ENCODE peak calls at places on chromosomes 6 and 20, in eight cellular contexts. W is NCI-H2029 treated with DMSO at 0.1 percent for 48 hours, O is HEK293T, X is left colon, U is SW 1271, Q is Calu3, S is aorta, M is GDM1. N is an unnamed sample.

GRCh38 chr6:70622426-70622825 is 45.3 kb upstream of the SMAP1 start:
- DNase-seq in W (no peak), O (no peak), X (no peak), U (no peak), Q (no peak), S (no peak), M (no peak), N (no peak)

GRCh38 chr20:49810491-49811190 is 2.0 kb upstream of the SLC9A8 start:
- DNase-seq in W (no peak), O (no peak), X (peak), U (no peak), Q (no peak), S (no peak), M (no peak), N (no peak)

GRCh38 chr20:58048096-58048702 is 180.3 kb downstream of the ANKRD60 start:
- DNase-seq in W (no peak), O (peak), X (no peak), U (no peak), Q (peak), S (no peak), M (no peak), N (peak)

GRCh38 chr6:35343092-35343834 is 905 bp downstream of the PPARD start:
- DNase-seq in W (no peak), O (no peak), X (peak), U (no peak), Q (peak), S (peak), M (no peak), N (no peak)

GRCh38 chr20:2402271-2402980 is 21.7 kb downstream of the TGM6 start:
- DNase-seq in W (no peak), O (peak), X (no peak), U (no peak), Q (peak), S (no peak), M (no peak), N (no peak)

GRCh38 chr6:15062311-15063252 is 183.3 kb upstream of the JARID2 start:
- DNase-seq in W (no peak), O (no peak), X (no peak), U (no peak), Q (no peak), S (no peak), M (no peak), N (no peak)

GRCh38 chr6:90294989-90295853 is 1.4 kb downstream of the BACH2 start:
- DNase-seq in W (no peak), O (peak), X (peak), U (no peak), Q (peak), S (peak), M (no peak), N (peak)

GRCh38 chr6:157273756-157274088 is 49.6 kb downstream of the TMEM242 start:
- DNase-seq in W (no peak), O (peak), X (peak), U (no peak), Q (peak), S (peak), M (no peak), N (peak)

GRCh38 chr20:35908007-35908406 is 46.3 kb downstream of the SCAND1 start:
- DNase-seq in W (no peak), O (no peak), X (no peak), U (no peak), Q (no peak), S (no peak), M (no peak), N (peak)

GRCh38 chr6:44180886-44181285 is 22.3 kb downstream of the CAPN11 start:
- DNase-seq in W (no peak), O (no peak), X (no peak), U (no peak), Q (no peak), S (no peak), M (no peak), N (no peak)

GRCh38 chr20:3209946-3210317 is 634 bp downstream of the ITPA start:
- DNase-seq in W (no peak), O (no peak), X (no peak), U (no peak), Q (no peak), S (no peak), M (no peak), N (no peak)

GRCh38 chr6:4299476-4299875 is 164.1 kb upstream of the ECI2 start:
- DNase-seq in W (no peak), O (no peak), X (no peak), U (no peak), Q (no peak), S (no peak), M (no peak), N (no peak)

GRCh38 chr20:31587545-31588389 is 17.3 kb upstream of the ID1 start:
- DNase-seq in W (no peak), O (no peak), X (peak), U (no peak), Q (no peak), S (no peak), M (no peak), N (no peak)

GRCh38 chr6:160347259-160348208 is 644 bp upstream of the SLC22A3 start:
- DNase-seq in W (no peak), O (no peak), X (peak), U (no peak), Q (peak), S (no peak), M (no peak), N (peak)

GRCh38 chr6:54860739-54861138 is 14.2 kb downstream of the FAM83B start:
- DNase-seq in W (no peak), O (no peak), X (no peak), U (no peak), Q (peak), S (no peak), M (peak), N (no peak)

GRCh38 chr6:31717499-31718222 is 2.5 kb downstream of the LY6G6D start:
- DNase-seq in W (no peak), O (no peak), X (no peak), U (no peak), Q (peak), S (no peak), M (no peak), N (peak)

GRCh38 chr6:163634514-163635171 is 220.1 kb downstream of the QKI start:
- DNase-seq in W (peak), O (no peak), X (no peak), U (no peak), Q (no peak), S (no peak), M (no peak), N (peak)

GRCh38 chr20:47785321-47785899 is at the start of gene SULF2:
- DNase-seq in W (no peak), O (peak), X (peak), U (no peak), Q (peak), S (peak), M (no peak), N (peak)

GRCh38 chr6:148525453-148525852 is 182.8 kb downstream of the SASH1 start:
- DNase-seq in W (no peak), O (no peak), X (no peak), U (no peak), Q (no peak), S (no peak), M (no peak), N (no peak)

GRCh38 chr20:35871311-35871771 is 83.0 kb downstream of the SCAND1 start:
- DNase-seq in W (no peak), O (no peak), X (peak), U (peak), Q (no peak), S (no peak), M (no peak), N (no peak)

GRCh38 chr6:35152067-35152707 is 11.0 kb upstream of the TCP11 start:
- DNase-seq in W (no peak), O (no peak), X (no peak), U (no peak), Q (no peak), S (no peak), M (no peak), N (no peak)

GRCh38 chr6:90288404-90288803 is 8.2 kb downstream of the BACH2 start:
- DNase-seq in W (no peak), O (no peak), X (no peak), U (no peak), Q (no peak), S (no peak), M (no peak), N (no peak)

GRCh38 chr20:49435639-49436038 is 46.8 kb downstream of the KCNB1 start:
- DNase-seq in W (no peak), O (no peak), X (no peak), U (no peak), Q (peak), S (no peak), M (no peak), N (no peak)

GRCh38 chr20:19934792-19935491 is 82.2 kb upstream of the NAA20 start:
- DNase-seq in W (peak), O (no peak), X (peak), U (no peak), Q (peak), S (peak), M (peak), N (no peak)

GRCh38 chr6:43917878-43918382 is 147.9 kb downstream of the VEGFA start:
- DNase-seq in W (no peak), O (no peak), X (no peak), U (no peak), Q (no peak), S (no peak), M (no peak), N (no peak)

GRCh38 chr6:71246596-71246995 is 42.0 kb upstream of the OGFRL1 start:
- DNase-seq in W (no peak), O (no peak), X (no peak), U (no peak), Q (no peak), S (no peak), M (no peak), N (no peak)

N was measured in WTC11.